ENCODE peak calls at places on chromosome 1, in eight cellular contexts. N, F, J, E, W, A, U and L are unnamed samples.

GRCh38 chr1:9440763-9441194 is 98.5 kb upstream of the SLC25A33 start:
- DNase-seq in N (no peak), F (no peak), J (peak), E (no peak), W (peak), A (peak), U (no peak), L (no peak)

GRCh38 chr1:11059166-11059989 is 440 bp downstream of the SRM start:
- DNase-seq in N (no peak), F (no peak), J (peak), E (no peak), W (no peak), A (no peak), U (no peak), L (no peak)

GRCh38 chr1:150621497-150622113 is 7.8 kb downstream of the ENSA start:
- DNase-seq in N (no peak), F (peak), J (no peak), E (peak), W (peak), A (peak), U (no peak), L (no peak)

GRCh38 chr1:117886101-117886795 is 43.2 kb downstream of the GDAP2 start:
- DNase-seq in N (no peak), F (no peak), J (no peak), E (peak), W (no peak), A (no peak), U (no peak), L (no peak)

GRCh38 chr1:12480748-12481362 is 137.2 kb downstream of the DHRS3 start:
- DNase-seq in N (peak), F (peak), J (no peak), E (peak), W (no peak), A (peak), U (no peak), L (peak)

GRCh38 chr1:115144176-115144575 is 54.9 kb upstream of the TSPAN2 start:
- DNase-seq in N (no peak), F (no peak), J (no peak), E (no peak), W (no peak), A (no peak), U (no peak), L (no peak)

GRCh38 chr1:96306809-96307208 is 414.8 kb upstream of the PTBP2 start:
- DNase-seq in N (no peak), F (no peak), J (no peak), E (peak), W (no peak), A (no peak), U (no peak), L (no peak)

GRCh38 chr1:1079408-1080121 is 5.5 kb upstream of the RNF223 start:
- DNase-seq in N (peak), F (peak), J (peak), E (peak), W (peak), A (peak), U (no peak), L (peak)

GRCh38 chr1:9363061-9363471 is 70.4 kb downstream of the SPSB1 start:
- DNase-seq in N (no peak), F (no peak), J (no peak), E (no peak), W (no peak), A (no peak), U (no peak), L (no peak)

GRCh38 chr1:161020573-161021167 is at the start of gene F11R:
- DNase-seq in N (no peak), F (peak), J (peak), E (no peak), W (peak), A (peak), U (no peak), L (peak)

GRCh38 chr1:29230553-29231378 is at the start of gene MECR:
- DNase-seq in N (peak), F (peak), J (peak), E (peak), W (peak), A (peak), U (peak), L (peak)

GRCh38 chr1:21896652-21897532 is 40.2 kb downstream of the HSPG2 start:
- DNase-seq in N (no peak), F (no peak), J (peak), E (no peak), W (no peak), A (peak), U (no peak), L (peak)

GRCh38 chr1:7534061-7534825 is 236.9 kb upstream of the VAMP3 start:
- DNase-seq in N (no peak), F (no peak), J (no peak), E (no peak), W (no peak), A (no peak), U (no peak), L (peak)

GRCh38 chr1:1788646-1789431 is 10.6 kb upstream of the NADK start:
- DNase-seq in N (no peak), F (peak), J (no peak), E (peak), W (peak), A (peak), U (no peak), L (no peak)

GRCh38 chr1:40257313-40257687 is 736 bp upstream of the ZMPSTE24 start:
- DNase-seq in N (peak), F (no peak), J (no peak), E (no peak), W (no peak), A (peak), U (no peak), L (no peak)

GRCh38 chr1:180397190-180397589 is 105.2 kb downstream of the ACBD6 start:
- DNase-seq in N (no peak), F (no peak), J (no peak), E (no peak), W (no peak), A (no peak), U (no peak), L (no peak)

GRCh38 chr1:64001038-64001437 is 202.4 kb upstream of the UBE2U start:
- DNase-seq in N (no peak), F (no peak), J (no peak), E (no peak), W (no peak), A (no peak), U (no peak), L (no peak)

GRCh38 chr1:192575499-192576189 is at the start of gene RGS1:
- DNase-seq in N (no peak), F (no peak), J (peak), E (no peak), W (peak), A (peak), U (no peak), L (peak)
- TF ChIP-seq POLR2A in N (no peak), F (no peak), J (peak), E (no peak), W (peak), A (peak), U (peak), L (peak)

GRCh38 chr1:33295450-33296081 is 25.3 kb downstream of the A3GALT2 start:
- DNase-seq in N (peak), F (peak), J (peak), E (peak), W (peak), A (peak), U (no peak), L (peak)

GRCh38 chr1:33296824-33297223 is 24.1 kb downstream of the A3GALT2 start:
- DNase-seq in N (no peak), F (no peak), J (peak), E (no peak), W (no peak), A (peak), U (no peak), L (peak)

GRCh38 chr1:33294071-33295010 is 26.6 kb downstream of the A3GALT2 start:
- DNase-seq in N (no peak), F (no peak), J (no peak), E (no peak), W (no peak), A (peak), U (no peak), L (peak)

GRCh38 chr1:33296082-33296458 is 24.8 kb downstream of the A3GALT2 start:
- DNase-seq in N (no peak), F (no peak), J (peak), E (no peak), W (no peak), A (peak), U (no peak), L (peak)

GRCh38 chr1:33295023-33295422 is 25.9 kb downstream of the A3GALT2 start:
- DNase-seq in N (no peak), F (no peak), J (no peak), E (no peak), W (no peak), A (peak), U (no peak), L (peak)
- H3K27ac ChIP-seq in N (no peak), F (no peak), J (peak), E (no peak), W (no peak), A (no peak), U (peak), L (peak)

GRCh38 chr1:92298573-92299476 is at the start of the genes GLMN and RPAP2:
- DNase-seq in N (peak), F (peak), J (peak), E (peak), W (peak), A (peak), U (peak), L (peak)

GRCh38 chr1:92299477-92300125 is 742 bp downstream of the RPAP2 start:
- DNase-seq in N (no peak), F (no peak), J (no peak), E (no peak), W (no peak), A (no peak), U (no peak), L (no peak)

GRCh38 chr1:92301021-92301420 is 2.2 kb downstream of the RPAP2 start:
- DNase-seq in N (no peak), F (no peak), J (no peak), E (no peak), W (no peak), A (no peak), U (no peak), L (no peak)

GRCh38 chr1:92298213-92298572 is 594 bp downstream of the GLMN start:
- DNase-seq in N (no peak), F (no peak), J (no peak), E (no peak), W (no peak), A (no peak), U (no peak), L (no peak)
- TF ChIP-seq CTCF in N (no peak), F (peak), J (no peak), E (peak), W (peak), A (no peak), U (no peak), L (no peak)

GRCh38 chr1:108747128-108747827 is 804 bp downstream of the STXBP3 start:
- DNase-seq in N (peak), F (peak), J (peak), E (peak), W (peak), A (peak), U (peak), L (peak)
- TF ChIP-seq POLR2A in N (peak), F (peak), J (no peak), E (peak), W (no peak), A (peak), U (peak), L (no peak)